ENCODE peak calls at places on chromosomes 3 and 15, in five cellular contexts. S is kidney epithelial cell, K is endothelial cell, F is spleen, A is A549. P is an unnamed sample.
A peak's percentile ranks its signal among the peaks of the same experiment; 100 is the strongest.

GRCh38 chr3:62109534-62109933 is 263.8 kb downstream of the FEZF2 start:
- DNase-seq in S (peak; percentile 66), K (no peak), F (no peak), A (no peak), P (no peak)

GRCh38 chr3:133301194-133301593 is 98.7 kb upstream of the BFSP2 start:
- DNase-seq in S (peak; percentile 77), K (no peak), F (no peak), A (no peak), P (no peak)

GRCh38 chr3:8658326-8659212 is 14.0 kb upstream of the SSUH2 start:
- DNase-seq in S (peak; percentile 47), K (no peak), F (peak; percentile 71), A (peak; percentile 27), P (peak; percentile 16)

GRCh38 chr3:177382944-177383343 is 185.7 kb upstream of the TBL1XR1 start:
- DNase-seq in S (no peak), K (no peak), F (no peak), A (no peak), P (no peak)

GRCh38 chr3:182723596-182723995 is 69.7 kb upstream of the ATP11B start:
- DNase-seq in S (no peak), K (no peak), F (no peak), A (no peak), P (no peak)

GRCh38 chr3:52851348-52851747 is 16.5 kb upstream of the MUSTN1 start:
- DNase-seq in S (no peak), K (peak; percentile 59), F (peak; percentile 30), A (peak; percentile 52), P (peak; percentile 33)

GRCh38 chr3:11140054-11140712 is 14.1 kb upstream of the HRH1 start:
- DNase-seq in S (no peak), K (no peak), F (peak; percentile 89), A (no peak), P (no peak)

GRCh38 chr3:50525987-50526386 is 22.6 kb upstream of the CACNA2D2 start:
- DNase-seq in S (no peak), K (peak; percentile 56), F (no peak), A (peak; percentile 40), P (peak; percentile 67)

GRCh38 chr3:11007534-11007933 is 15.0 kb downstream of the SLC6A1 start:
- DNase-seq in S (no peak), K (peak; percentile 20), F (no peak), A (no peak), P (no peak)

GRCh38 chr15:41622901-41623300 is 37.3 kb upstream of the MGA start:
- DNase-seq in S (no peak), K (no peak), F (no peak), A (no peak), P (no peak)

GRCh38 chr3:184338538-184338945 is 1.1 kb downstream of the FAM131A start:
- DNase-seq in S (no peak), K (peak; percentile 82), F (no peak), A (no peak), P (peak; percentile 28)

GRCh38 chr3:132134611-132135010 is 99.8 kb upstream of the CPNE4 start:
- DNase-seq in S (peak; percentile 50), K (no peak), F (no peak), A (no peak), P (no peak)

GRCh38 chr3:52159503-52159902 is 5.3 kb upstream of the POC1A start:
- DNase-seq in S (no peak), K (no peak), F (no peak), A (no peak), P (no peak)

GRCh38 chr15:58383876-58384275 is 47.9 kb upstream of the LIPC start:
- DNase-seq in S (no peak), K (no peak), F (no peak), A (no peak), P (no peak)

GRCh38 chr3:60363817-60364216 is 887.4 kb downstream of the FHIT start:
- DNase-seq in S (no peak), K (no peak), F (no peak), A (no peak), P (no peak)

GRCh38 chr15:65646486-65646885 is 24.7 kb downstream of the SLC24A1 start:
- DNase-seq in S (no peak), K (no peak), F (no peak), A (no peak), P (no peak)

GRCh38 chr3:217436-217835 is 20.9 kb downstream of the CHL1 start:
- DNase-seq in S (no peak), K (no peak), F (no peak), A (no peak), P (no peak)

GRCh38 chr3:120144267-120144666 is 50.0 kb upstream of the GSK3B start:
- DNase-seq in S (peak; percentile 71), K (no peak), F (no peak), A (no peak), P (no peak)

GRCh38 chr3:171321241-171321640 is 139.0 kb downstream of the TNIK start:
- DNase-seq in S (no peak), K (no peak), F (no peak), A (no peak), P (no peak)

GRCh38 chr3:152073267-152073666 is 195.5 kb upstream of the MBNL1 start:
- DNase-seq in S (no peak), K (no peak), F (no peak), A (no peak), P (no peak)

GRCh38 chr3:184783309-184783708 is 28.7 kb upstream of the VPS8 start:
- DNase-seq in S (no peak), K (no peak), F (no peak), A (no peak), P (no peak)

GRCh38 chr3:174409085-174409743 is 449.9 kb upstream of the NAALADL2 start:
- DNase-seq in S (peak; percentile 9), K (no peak), F (no peak), A (no peak), P (no peak)

GRCh38 chr3:144556392-144556791 is 584.8 kb downstream of the DIPK2A start:
- DNase-seq in S (no peak), K (no peak), F (no peak), A (peak; percentile 3), P (no peak)

GRCh38 chr3:155516439-155516838 is 223.0 kb upstream of the STRIT1 start:
- DNase-seq in S (no peak), K (no peak), F (no peak), A (no peak), P (no peak)

GRCh38 chr3:85783331-85783730 is 824.5 kb downstream of the CADM2 start:
- DNase-seq in S (no peak), K (no peak), F (no peak), A (no peak), P (no peak)

GRCh38 chr3:120428904-120429303 is 21.9 kb downstream of the FSTL1 start:
- DNase-seq in S (no peak), K (no peak), F (no peak), A (no peak), P (no peak)

GRCh38 chr3:182490601-182491485 is 302.5 kb upstream of the ATP11B start:
- DNase-seq in S (no peak), K (peak; percentile 18), F (no peak), A (peak; percentile 5), P (no peak)

DNA sequence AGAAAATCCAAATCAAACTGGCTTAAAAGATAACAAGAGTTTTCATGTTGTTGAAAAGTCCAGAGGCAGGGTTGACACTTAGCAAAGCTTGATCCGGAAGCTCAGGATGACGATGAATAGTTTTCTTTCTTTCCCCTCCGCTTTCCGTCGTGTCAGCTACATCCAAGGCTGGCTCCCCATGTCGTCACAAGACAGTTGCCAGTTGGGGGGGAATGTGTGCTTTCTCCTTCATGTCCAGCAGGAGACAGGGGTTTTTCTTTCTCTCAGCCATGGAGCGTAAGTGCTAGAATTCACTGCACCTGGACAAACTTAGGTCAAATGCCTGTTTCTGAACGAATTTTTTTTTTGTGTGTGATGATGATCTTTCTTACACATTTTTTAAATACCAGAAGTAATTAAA is 273.8 kb upstream of the RGMA start:
- DNase-seq in S (no peak), K (peak; percentile 19), F (no peak), A (no peak), P (no peak)
- TF ChIP-seq CTCF in S (no peak), K (no peak), F (no peak), A (no peak), P (no peak)

GRCh38 chr3:69850849-69851248 is 111.6 kb downstream of the MITF start:
- DNase-seq in S (no peak), K (no peak), F (no peak), A (no peak), P (no peak)

GRCh38 chr3:69853033-69853432 is 113.8 kb downstream of the MITF start:
- DNase-seq in S (no peak), K (no peak), F (no peak), A (no peak), P (no peak)

GRCh38 chr3:69861556-69861955 is 122.3 kb downstream of the MITF start:
- DNase-seq in S (no peak), K (no peak), F (no peak), A (no peak), P (no peak)

GRCh38 chr3:69856965-69857364 is 117.7 kb downstream of the MITF start:
- DNase-seq in S (no peak), K (no peak), F (no peak), A (no peak), P (no peak)

GRCh38 chr3:69855436-69856162 is 116.3 kb downstream of the MITF start:
- DNase-seq in S (no peak), K (no peak), F (no peak), A (no peak), P (no peak)
- TF ChIP-seq CTCF in S (peak; percentile 51), K (no peak), F (no peak), A (peak; percentile 68), P (peak; percentile 51)

DNA sequence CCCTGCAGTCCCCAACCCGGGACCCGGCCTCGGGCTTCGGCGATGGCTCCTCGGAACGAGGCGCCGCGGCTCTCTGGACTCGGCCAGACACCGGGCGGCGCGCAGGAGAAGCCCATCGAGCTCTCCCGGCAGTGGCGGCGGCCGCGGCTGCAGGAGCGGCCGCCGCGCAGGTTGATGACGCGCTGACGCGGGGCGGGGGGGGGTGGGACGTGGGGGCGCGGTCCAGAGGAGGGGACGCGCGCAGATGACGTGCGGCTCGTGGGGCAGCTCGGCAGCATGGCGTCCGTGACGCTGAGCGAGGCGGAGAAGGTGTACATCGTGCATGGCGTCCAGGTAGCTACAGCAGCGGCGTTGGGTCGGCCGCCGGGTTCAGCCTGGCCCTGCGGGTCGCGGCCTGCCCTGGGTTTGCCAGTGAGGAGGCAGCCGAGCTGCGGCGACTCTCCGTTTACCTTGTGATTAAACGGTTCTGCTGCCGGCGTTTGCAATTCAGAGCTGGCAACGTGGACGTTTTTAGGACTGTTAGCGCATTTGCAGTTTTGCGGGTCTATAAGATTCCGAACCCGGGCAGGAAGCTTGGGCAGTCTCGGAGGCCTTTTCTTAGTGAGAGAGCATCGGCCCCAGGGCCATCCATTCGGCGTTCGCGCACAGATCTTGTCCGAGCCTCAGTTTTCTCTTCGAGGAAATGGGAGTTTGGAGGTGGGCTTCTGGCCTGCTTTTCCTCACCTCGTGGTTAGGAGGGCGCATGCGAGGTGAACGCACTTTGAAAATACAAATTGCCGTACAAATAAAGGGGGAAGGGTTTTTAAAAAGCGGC is at the start of the genes EXOSC7 and ZDHHC3:
- DNase-seq in S (peak; percentile 38), K (peak; percentile 79), F (peak; percentile 98), A (peak; percentile 70), P (peak; percentile 68)
- TF ChIP-seq CTCF in S (no peak), K (no peak), F (no peak), A (no peak), P (no peak)

DNA sequence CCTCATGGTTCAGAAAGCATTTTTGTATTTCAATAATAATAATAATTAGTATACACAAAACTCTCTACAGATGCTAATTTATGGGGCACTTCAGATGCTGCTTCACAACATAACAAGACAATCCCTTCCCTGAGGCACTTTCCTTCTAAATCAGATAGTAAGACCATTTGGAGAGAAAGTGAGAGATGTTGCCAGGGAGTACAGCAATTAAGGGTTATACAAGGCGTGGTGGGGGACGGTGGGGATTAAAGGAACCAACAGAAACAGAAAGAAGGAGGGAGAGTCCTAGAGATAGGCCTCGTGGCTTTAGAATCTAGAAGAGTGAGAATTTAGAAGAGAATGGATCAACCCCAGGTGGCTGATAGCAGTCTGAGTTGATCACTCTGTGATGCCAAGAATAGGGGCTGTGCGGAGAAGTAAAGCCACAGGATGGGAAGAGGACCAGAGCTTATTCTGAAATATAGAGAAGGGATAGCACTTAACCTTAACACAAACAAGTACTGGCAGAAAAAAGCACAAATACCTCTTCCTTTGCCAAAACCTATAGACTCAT is 76.9 kb downstream of the ETFA start:
- DNase-seq in S (no peak), K (no peak), F (no peak), A (no peak), P (no peak)
- TF ChIP-seq CTCF in S (no peak), K (no peak), F (no peak), A (no peak), P (no peak)

P was measured in progenitor cell of endocrine pancreas.